ENCODE peak calls at places on chromosomes 13 and 19, in seven cellular contexts. N, M, C, J, W, I and S are unnamed samples.

GRCh38 chr13:50126378-50127016 is 111.3 kb downstream of the KCNRG start:
- DNase-seq in N (no peak), M (peak), C (peak), J (no peak), W (no peak), I (no peak), S (no peak)

GRCh38 chr19:46692918-46693722 is 23.8 kb downstream of the PRKD2 start:
- DNase-seq in N (no peak), M (peak), C (no peak), J (no peak), W (no peak), I (no peak), S (no peak)

GRCh38 chr19:52897149-52897935 is at the start of gene ZNF320:
- DNase-seq in N (peak), M (peak), C (peak), J (peak), W (peak), I (peak), S (peak)

GRCh38 chr19:10238172-10238783 is 7.1 kb upstream of the S1PR2 start:
- DNase-seq in N (no peak), M (peak), C (peak), J (peak), W (no peak), I (peak), S (peak)

GRCh38 chr19:16588089-16588823 is 16.0 kb upstream of the SLC35E1 start:
- DNase-seq in N (peak), M (no peak), C (peak), J (no peak), W (peak), I (no peak), S (no peak)

GRCh38 chr19:14381689-14382474 is 638 bp downstream of the ADGRE5 start:
- DNase-seq in N (no peak), M (peak), C (peak), J (peak), W (peak), I (peak), S (peak)

GRCh38 chr13:47890146-47890814 is 110.8 kb downstream of the SUCLA2 start:
- DNase-seq in N (no peak), M (peak), C (no peak), J (no peak), W (no peak), I (no peak), S (no peak)

GRCh38 chr13:110137677-110138008 is 169.3 kb downstream of the COL4A1 start:
- DNase-seq in N (peak), M (peak), C (no peak), J (no peak), W (peak), I (peak), S (peak)

GRCh38 chr19:50654882-50655281 is 5.6 kb downstream of the C19orf81 start:
- DNase-seq in N (no peak), M (no peak), C (no peak), J (no peak), W (no peak), I (no peak), S (no peak)

GRCh38 chr13:23432589-23432988 is 913 bp downstream of the SACS start:
- DNase-seq in N (no peak), M (no peak), C (peak), J (no peak), W (no peak), I (no peak), S (no peak)

GRCh38 chr13:68984688-68985319 is 1122.8 kb upstream of the ATXN8OS start:
- DNase-seq in N (no peak), M (no peak), C (no peak), J (no peak), W (no peak), I (no peak), S (no peak)

GRCh38 chr13:40384976-40385857 is 281.2 kb downstream of the FOXO1 start:
- DNase-seq in N (no peak), M (no peak), C (no peak), J (no peak), W (no peak), I (no peak), S (no peak)

GRCh38 chr13:48009298-48009697 is 8.2 kb upstream of the SUCLA2 start:
- DNase-seq in N (no peak), M (peak), C (peak), J (no peak), W (no peak), I (no peak), S (peak)

GRCh38 chr19:16070366-16070990 is 5.8 kb upstream of the TPM4 start:
- DNase-seq in N (no peak), M (peak), C (no peak), J (peak), W (no peak), I (peak), S (no peak)

GRCh38 chr13:91409661-91410060 is 11.2 kb downstream of the GPC5 start:
- DNase-seq in N (no peak), M (no peak), C (no peak), J (no peak), W (no peak), I (no peak), S (no peak)

GRCh38 chr19:39845621-39846175 is 481 bp downstream of the FBL start:
- DNase-seq in N (no peak), M (peak), C (no peak), J (no peak), W (no peak), I (no peak), S (no peak)

GRCh38 chr13:113535381-113535781 is 44.9 kb upstream of the DCUN1D2 start:
- DNase-seq in N (no peak), M (no peak), C (no peak), J (no peak), W (no peak), I (no peak), S (no peak)

GRCh38 chr13:31947105-31947504 is 84.5 kb upstream of the FRY start:
- DNase-seq in N (no peak), M (peak), C (no peak), J (no peak), W (peak), I (no peak), S (no peak)

GRCh38 chr13:110993788-110994187 is 78.9 kb upstream of the ANKRD10 start:
- DNase-seq in N (no peak), M (no peak), C (no peak), J (no peak), W (no peak), I (no peak), S (no peak)

GRCh38 chr13:51681037-51681678 is 96.9 kb downstream of the WDFY2 start:
- DNase-seq in N (no peak), M (peak), C (peak), J (no peak), W (no peak), I (no peak), S (peak)

GRCh38 chr19:47152632-47153031 is 22.0 kb downstream of the SAE1 start:
- DNase-seq in N (no peak), M (no peak), C (peak), J (no peak), W (no peak), I (no peak), S (no peak)

GRCh38 chr19:50639121-50640112 is at the start of gene SYT3:
- DNase-seq in N (no peak), M (peak), C (peak), J (peak), W (peak), I (no peak), S (peak)

GRCh38 chr19:53936035-53936434 is 26.7 kb upstream of the CACNG8 start:
- DNase-seq in N (no peak), M (no peak), C (no peak), J (no peak), W (no peak), I (no peak), S (no peak)

GRCh38 chr13:33628662-33629061 is 189.3 kb upstream of the RFC3 start:
- DNase-seq in N (no peak), M (no peak), C (no peak), J (no peak), W (no peak), I (no peak), S (no peak)

GRCh38 chr13:41931337-41931736 is 29.6 kb downstream of the VWA8 start:
- DNase-seq in N (no peak), M (peak), C (peak), J (no peak), W (no peak), I (no peak), S (no peak)

GRCh38 chr13:103238441-103238840 is 172.2 kb upstream of the SLC10A2 start:
- DNase-seq in N (no peak), M (no peak), C (no peak), J (no peak), W (no peak), I (no peak), S (no peak)

GRCh38 chr13:103236213-103236612 is 170.0 kb upstream of the SLC10A2 start:
- DNase-seq in N (no peak), M (no peak), C (no peak), J (no peak), W (no peak), I (no peak), S (peak)
- H3K4me3 ChIP-seq in N (no peak), M (no peak), C (no peak), J (no peak), W (no peak), I (no peak), S (no peak)

GRCh38 chr13:27005556-27005955 is 166.1 kb downstream of the USP12 start:
- DNase-seq in N (no peak), M (no peak), C (no peak), J (no peak), W (peak), I (no peak), S (no peak)

GRCh38 chr13:27007166-27007565 is 164.4 kb downstream of the USP12 start:
- DNase-seq in N (no peak), M (no peak), C (no peak), J (no peak), W (peak), I (no peak), S (no peak)

GRCh38 chr13:27004866-27005265 is 166.7 kb downstream of the USP12 start:
- DNase-seq in N (no peak), M (no peak), C (no peak), J (no peak), W (peak), I (no peak), S (no peak)

GRCh38 chr13:27005976-27006518 is 165.6 kb downstream of the USP12 start:
- DNase-seq in N (no peak), M (no peak), C (no peak), J (no peak), W (peak), I (no peak), S (no peak)

GRCh38 chr13:27006519-27007161 is 165.0 kb downstream of the USP12 start:
- DNase-seq in N (no peak), M (peak), C (peak), J (no peak), W (peak), I (no peak), S (peak)
- H3K4me3 ChIP-seq in N (peak), M (peak), C (no peak), J (no peak), W (peak), I (peak), S (peak)

DNA sequence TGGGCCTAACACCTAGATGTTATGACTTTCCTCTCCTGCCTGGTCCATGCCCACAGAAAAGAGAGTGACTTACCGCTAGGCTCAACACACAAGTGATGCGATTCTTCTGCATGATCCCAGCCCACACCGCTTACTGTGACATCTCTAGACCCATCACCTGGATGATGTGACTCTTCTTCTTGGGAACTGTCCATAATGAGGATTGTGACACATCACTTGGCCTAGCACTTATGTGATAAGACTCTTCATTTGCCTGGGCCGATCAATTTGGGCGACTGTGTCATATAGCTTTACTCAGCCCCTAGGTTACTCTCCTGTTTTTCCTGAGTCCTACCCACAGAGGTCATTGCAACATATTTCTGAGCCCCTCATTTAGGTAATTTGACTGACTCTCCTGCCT is 19.9 kb upstream of the ZNF681 start:
- DNase-seq in N (no peak), M (no peak), C (no peak), J (no peak), W (no peak), I (no peak), S (no peak)
- H3K4me3 ChIP-seq in N (no peak), M (no peak), C (no peak), J (no peak), W (no peak), I (no peak), S (no peak)

GRCh38 chr19:18833849-18834643 is 2.3 kb downstream of the UPF1 start:
- DNase-seq in N (no peak), M (peak), C (no peak), J (no peak), W (no peak), I (no peak), S (no peak)
- H3K4me3 ChIP-seq in N (peak), M (peak), C (peak), J (peak), W (peak), I (peak), S (peak)

DNA sequence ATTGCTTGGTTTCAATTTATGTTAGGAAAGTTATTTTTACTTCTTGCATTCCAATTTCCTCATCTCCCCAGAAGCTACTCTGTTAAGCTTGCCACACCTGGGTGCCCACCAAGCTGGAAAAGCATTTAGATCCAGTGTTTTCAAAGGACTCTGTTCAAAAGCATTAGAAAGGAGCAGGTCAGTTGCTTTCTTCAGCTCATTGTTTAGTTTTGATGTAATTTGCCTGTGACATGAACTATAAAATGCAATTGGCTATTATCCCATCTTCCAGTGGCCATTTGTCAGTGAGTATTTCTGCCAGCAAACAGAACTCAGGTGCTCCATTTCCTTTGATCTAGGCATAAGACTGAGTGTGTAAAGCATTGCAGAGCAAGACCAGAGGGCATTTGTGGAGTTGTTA is 46.7 kb upstream of the RNF113B start:
- DNase-seq in N (no peak), M (no peak), C (no peak), J (no peak), W (no peak), I (no peak), S (no peak)
- H3K4me3 ChIP-seq in N (no peak), M (no peak), C (no peak), J (no peak), W (no peak), I (no peak), S (no peak)